ENCODE peak calls at places on chromosomes 11 and 22, in five cellular contexts. H is K562, B is HepG2, I is sigmoid colon, Z is upper lobe of left lung. U is an unnamed sample.
A peak's percentile ranks its signal among the peaks of the same experiment; 100 is the strongest.

GRCh38 chr11:1853376-1854131 is 670 bp downstream of the LSP1 start:
- DNase-seq in Z (no peak), H (no peak), B (no peak), I (no peak), U (no peak)

GRCh38 chr11:11022126-11022730 is 164.4 kb upstream of the ZBED5 start:
- DNase-seq in B (no peak), H (peak; percentile 43), I (no peak), Z (no peak), U (no peak)

GRCh38 chr11:19919050-19919561 is 206.5 kb downstream of the NAV2 start:
- DNase-seq in I (peak; percentile 85), H (no peak), Z (peak; percentile 86), B (no peak), U (no peak)

GRCh38 chr11:35126000-35126878 is 12.7 kb upstream of the CD44 start:
- DNase-seq in I (no peak), Z (no peak), B (no peak), H (no peak), U (no peak)

GRCh38 chr11:124543145-124543544 is 309 bp downstream of the OR8B12 start:
- DNase-seq in H (no peak), Z (no peak), I (no peak), B (no peak), U (no peak)

GRCh38 chr11:69383372-69383771 is 89.4 kb downstream of the MYEOV start:
- DNase-seq in Z (no peak), H (no peak), I (no peak), B (no peak), U (no peak)

GRCh38 chr22:24950272-24950902 is 2.1 kb upstream of the KIAA1671 start:
- DNase-seq in B (peak; percentile 20), Z (no peak), I (no peak), H (no peak), U (no peak)

GRCh38 chr11:60762851-60763691 is 6.4 kb downstream of the MS4A15 start:
- DNase-seq in H (peak; percentile 40), Z (peak; percentile 48), B (peak; percentile 25), I (no peak), U (no peak)

GRCh38 chr11:7844986-7845385 is 48.2 kb upstream of the OR5P2 start:
- DNase-seq in I (no peak), Z (no peak), B (no peak), H (no peak), U (no peak)

GRCh38 chr22:35457729-35458546 is 58.0 kb downstream of the MCM5 start:
- DNase-seq in H (no peak), I (no peak), Z (no peak), B (no peak), U (no peak)
- TF ChIP-seq POLR2AphosphoS5 in H (no peak), I (no peak), Z (no peak), B (no peak), U (no peak)

GRCh38 chr22:23858484-23858815 is 775 bp downstream of the SLC2A11 start:
- DNase-seq in H (no peak), B (no peak), Z (no peak), I (no peak), U (no peak)

GRCh38 chr22:23862103-23862502 is 4.4 kb downstream of the SLC2A11 start:
- DNase-seq in H (peak; percentile 60), I (no peak), B (no peak), Z (peak; percentile 40), U (no peak)

GRCh38 chr22:23859201-23859600 is 1.5 kb downstream of the SLC2A11 start:
- DNase-seq in B (no peak), I (no peak), Z (no peak), H (no peak), U (no peak)

GRCh38 chr22:23856721-23857605 is 712 bp upstream of the SLC2A11 start:
- DNase-seq in Z (peak; percentile 50), B (peak; percentile 54), H (no peak), I (peak; percentile 81), U (no peak)

DNA sequence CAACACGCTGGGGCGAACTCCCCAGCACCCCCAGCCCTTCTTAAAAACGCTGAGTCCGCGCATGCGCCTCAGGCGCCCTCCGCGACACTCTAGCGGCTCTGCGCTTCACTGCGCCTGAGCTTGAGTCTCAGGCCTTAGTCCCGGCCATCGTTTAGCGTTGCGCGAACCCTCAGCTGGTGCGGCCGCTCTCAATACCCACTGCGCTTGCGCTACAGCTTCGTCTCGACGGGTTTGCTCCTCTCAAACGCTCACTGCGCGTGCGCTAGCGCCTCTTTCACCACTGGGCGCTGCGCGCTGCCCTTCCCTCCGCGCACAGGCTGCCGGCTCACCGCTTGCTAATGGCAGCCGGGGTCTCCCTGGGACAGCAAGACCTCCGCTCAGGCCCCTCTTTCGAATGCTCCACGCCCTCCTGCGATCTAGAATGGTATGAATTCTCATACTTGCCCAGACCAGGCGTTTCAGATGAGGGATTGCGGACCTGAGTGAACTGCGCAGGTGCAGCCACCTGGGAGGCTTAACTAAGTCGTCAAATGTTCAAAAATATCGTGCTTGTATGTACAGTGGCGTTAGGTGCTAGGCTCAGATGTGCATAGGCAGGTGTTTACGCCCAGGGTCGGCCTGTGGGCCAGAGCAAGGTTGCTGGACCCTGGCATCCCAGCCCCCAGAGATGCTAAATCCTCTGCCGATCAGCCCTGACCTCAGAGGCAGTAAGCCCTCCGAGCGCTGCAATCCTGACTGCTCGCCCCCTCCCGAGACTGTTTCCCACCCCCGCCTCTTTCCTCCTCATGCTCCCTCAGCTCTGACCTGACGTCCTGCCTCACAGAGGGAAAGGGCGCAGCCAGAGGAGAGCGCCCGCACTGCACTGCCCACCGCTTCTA is at the start of gene SLC2A11:
- DNase-seq in H (peak; percentile 96), Z (peak; percentile 96), B (peak; percentile 96), I (peak; percentile 98), U (peak; percentile 98)
- TF ChIP-seq POLR2AphosphoS5 in H (no peak), Z (peak; percentile 84), B (peak; percentile 90), I (peak; percentile 90), U (peak; percentile 86)

GRCh38 chr22:38176170-38176741 is 5.4 kb downstream of the PLA2G6 start:
- DNase-seq in I (peak; percentile 91), B (no peak), Z (peak; percentile 84), H (no peak), U (peak; percentile 85)

GRCh38 chr22:38175206-38176118 is 6.2 kb downstream of the PLA2G6 start:
- DNase-seq in H (no peak), B (no peak), Z (no peak), I (peak; percentile 60), U (no peak)

GRCh38 chr22:38180841-38181452 is 683 bp downstream of the PLA2G6 start:
- DNase-seq in B (no peak), Z (peak; percentile 82), H (peak; percentile 50), I (no peak), U (no peak)

GRCh38 chr22:38177044-38177443 is 4.6 kb downstream of the PLA2G6 start:
- DNase-seq in H (no peak), I (peak; percentile 38), Z (no peak), B (no peak), U (no peak)

DNA sequence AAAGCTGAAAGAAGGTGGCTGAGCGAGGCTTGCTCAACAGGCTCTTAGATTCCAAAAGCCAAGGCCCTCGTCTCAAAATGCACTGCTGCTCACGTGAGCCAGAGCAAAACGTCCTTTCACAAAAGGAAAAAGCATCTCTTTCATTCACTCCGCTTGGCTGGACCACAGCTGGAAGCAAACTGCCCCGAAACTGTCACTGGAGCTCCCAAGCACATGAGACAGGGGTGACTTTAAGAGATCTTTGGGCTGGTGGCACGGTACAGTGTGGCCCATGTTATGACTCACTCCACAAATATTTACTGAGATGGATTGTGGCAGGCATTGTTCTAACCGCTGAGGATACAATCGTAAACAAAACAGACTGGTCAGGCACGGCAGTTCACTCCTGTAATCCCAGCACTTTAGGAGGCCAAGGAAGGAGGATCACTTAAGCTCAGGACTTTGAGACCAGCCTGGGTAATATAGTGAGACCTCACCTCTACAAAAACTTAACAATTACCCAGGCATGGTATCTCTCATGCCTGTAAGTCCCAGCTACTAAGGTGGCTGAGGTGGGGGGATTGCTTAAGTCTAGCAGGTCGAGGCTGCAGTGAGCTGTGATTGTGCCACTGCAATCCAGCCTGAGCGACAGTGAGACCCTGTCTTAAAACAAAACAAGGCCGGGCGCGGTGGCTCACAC is 3.6 kb downstream of the PLA2G6 start:
- DNase-seq in B (peak; percentile 94), I (peak; percentile 82), H (peak; percentile 52), Z (peak; percentile 58), U (no peak)
- TF ChIP-seq POLR2AphosphoS5 in B (no peak), I (no peak), H (no peak), Z (peak; percentile 44), U (no peak)

DNA sequence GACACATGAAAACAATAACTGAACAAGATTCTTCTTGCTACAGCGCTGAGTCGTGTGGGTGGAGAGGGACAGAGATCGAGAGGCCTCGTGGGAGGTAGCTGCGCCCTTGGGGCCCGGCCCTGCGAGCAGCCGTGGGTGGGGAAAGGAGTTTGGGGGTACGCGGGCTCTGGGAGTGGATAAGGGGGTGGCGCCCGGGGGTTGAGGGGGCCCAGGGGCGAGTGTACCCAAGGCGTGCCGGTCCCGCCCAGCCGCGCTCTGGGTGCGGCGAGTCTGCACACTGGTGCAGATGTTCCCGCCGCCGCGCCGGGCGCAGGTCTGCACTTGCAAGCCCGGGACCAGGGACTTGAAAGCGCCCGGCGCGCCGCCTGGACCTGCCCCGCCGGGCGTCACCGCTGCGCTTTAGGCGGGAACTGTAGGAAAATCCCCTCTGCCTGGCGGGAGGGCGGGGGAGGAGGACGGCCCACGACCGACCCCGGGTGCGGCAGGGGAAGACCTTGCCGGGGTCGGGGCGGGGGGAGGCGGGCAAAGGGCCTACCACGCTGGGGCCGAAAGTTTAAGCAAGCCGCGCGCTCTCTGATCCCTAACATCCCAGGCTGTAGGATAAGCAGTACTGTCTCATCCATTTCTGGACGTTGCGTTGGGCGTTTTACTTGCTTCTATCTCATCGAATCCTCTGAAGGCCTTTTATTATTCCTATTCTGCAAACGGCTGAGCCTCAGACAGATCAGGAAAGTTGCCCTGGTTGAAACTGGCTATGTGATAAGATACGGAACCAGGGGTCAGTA is 1.4 kb upstream of the KREMEN1 start:
- DNase-seq in I (peak; percentile 75), Z (peak; percentile 61), B (peak; percentile 71), H (peak; percentile 23), U (peak; percentile 31)
- TF ChIP-seq POLR2AphosphoS5 in I (no peak), Z (no peak), B (no peak), H (no peak), U (no peak)

GRCh38 chr22:44714703-44715350 is 12.8 kb downstream of the PRR5 start:
- DNase-seq in B (no peak), Z (no peak), I (no peak), H (no peak), U (no peak)
- TF ChIP-seq POLR2AphosphoS5 in B (no peak), Z (no peak), I (no peak), H (no peak), U (no peak)

GRCh38 chr22:49965291-49966040 is 4.9 kb downstream of the PIM3 start:
- DNase-seq in I (peak; percentile 67), B (no peak), Z (peak; percentile 44), H (no peak), U (no peak)
- TF ChIP-seq POLR2AphosphoS5 in I (no peak), B (no peak), Z (no peak), H (no peak), U (peak; percentile 38)

U was measured in HL-60.